ENCODE peak calls at places on chromosome 17, in five cellular contexts. One of them, this sample, is unnamed. For H3K27me3, the result is how much of the 10 kb centered on the place peaks cover.

GRCh38 chr17:7218166-7218565 is 1.5 kb downstream of the DLG4 start:
- DNase-seq in left lung: no peak
- DNase-seq in brain microvascular endothelial cell: no peak
- DNase-seq in tibial artery: no peak
- DNase-seq in breast epithelium: no peak
- DNase-seq in this sample: no peak

GRCh38 chr17:17626151-17626805 is 34.8 kb upstream of the PEMT start:
- DNase-seq in left lung: no peak
- DNase-seq in brain microvascular endothelial cell: no peak
- DNase-seq in tibial artery: no peak
- DNase-seq in breast epithelium: no peak
- DNase-seq in this sample: no peak

GRCh38 chr17:41484920-41485904 is 4.3 kb upstream of the KRT35 start:
- DNase-seq in left lung: no peak
- DNase-seq in brain microvascular endothelial cell: no peak
- DNase-seq in tibial artery: no peak
- DNase-seq in breast epithelium: no peak
- DNase-seq in this sample: no peak

GRCh38 chr17:36935681-36936454 is 1.4 kb upstream of the LHX1 start:
- DNase-seq in left lung: no peak
- DNase-seq in brain microvascular endothelial cell: no peak
- DNase-seq in tibial artery: no peak
- DNase-seq in breast epithelium: no peak
- DNase-seq in this sample: no peak

GRCh38 chr17:19327039-19327776 is 35.3 kb downstream of the B9D1 start:
- DNase-seq in left lung: no peak
- DNase-seq in brain microvascular endothelial cell: peak
- DNase-seq in tibial artery: peak
- DNase-seq in breast epithelium: no peak
- DNase-seq in this sample: peak

GRCh38 chr17:30323895-30324319 is 9.9 kb downstream of the TMIGD1 start:
- DNase-seq in left lung: peak
- DNase-seq in brain microvascular endothelial cell: peak
- DNase-seq in tibial artery: no peak
- DNase-seq in breast epithelium: no peak
- DNase-seq in this sample: no peak

GRCh38 chr17:74272731-74273201 is 1.3 kb upstream of the DNAI2 start:
- DNase-seq in left lung: no peak
- DNase-seq in brain microvascular endothelial cell: peak
- DNase-seq in tibial artery: no peak
- DNase-seq in breast epithelium: no peak
- DNase-seq in this sample: no peak

GRCh38 chr17:74472890-74473289 is 6.5 kb downstream of the CD300A start:
- DNase-seq in left lung: no peak
- DNase-seq in brain microvascular endothelial cell: no peak
- DNase-seq in tibial artery: no peak
- DNase-seq in breast epithelium: no peak
- DNase-seq in this sample: no peak

GRCh38 chr17:41785876-41786226 is 660 bp downstream of the JUP start:
- DNase-seq in left lung: peak
- DNase-seq in brain microvascular endothelial cell: no peak
- DNase-seq in tibial artery: no peak
- DNase-seq in breast epithelium: peak
- DNase-seq in this sample: peak

GRCh38 chr17:45131616-45132301 is 556 bp downstream of the PLCD3 start:
- DNase-seq in left lung: no peak
- DNase-seq in brain microvascular endothelial cell: no peak
- DNase-seq in tibial artery: peak
- DNase-seq in breast epithelium: no peak
- DNase-seq in this sample: no peak

GRCh38 chr17:69523252-69523861 is 108.9 kb downstream of the MAP2K6 start:
- DNase-seq in left lung: no peak
- DNase-seq in brain microvascular endothelial cell: peak
- DNase-seq in tibial artery: no peak
- DNase-seq in breast epithelium: no peak
- DNase-seq in this sample: peak

GRCh38 chr17:8867361-8867981 is at the start of gene PIK3R6:
- DNase-seq in left lung: no peak
- DNase-seq in brain microvascular endothelial cell: no peak
- DNase-seq in tibial artery: peak
- DNase-seq in breast epithelium: no peak
- DNase-seq in this sample: no peak

GRCh38 chr17:17191346-17191792 is 14.8 kb downstream of the PLD6 start:
- DNase-seq in left lung: no peak
- DNase-seq in brain microvascular endothelial cell: peak
- DNase-seq in tibial artery: peak
- DNase-seq in breast epithelium: no peak
- DNase-seq in this sample: no peak

GRCh38 chr17:81392909-81393654 is 2.2 kb upstream of the BAHCC1 start:
- DNase-seq in left lung: no peak
- DNase-seq in brain microvascular endothelial cell: no peak
- DNase-seq in tibial artery: no peak
- DNase-seq in breast epithelium: no peak
- DNase-seq in this sample: no peak

GRCh38 chr17:51435641-51436091 is 175.3 kb downstream of the UTP18 start:
- DNase-seq in left lung: peak
- DNase-seq in brain microvascular endothelial cell: peak
- DNase-seq in tibial artery: no peak
- DNase-seq in breast epithelium: peak
- DNase-seq in this sample: no peak

GRCh38 chr17:2241823-2242222 is 61.8 kb downstream of the SMG6 start:
- DNase-seq in left lung: no peak
- DNase-seq in brain microvascular endothelial cell: no peak
- DNase-seq in tibial artery: no peak
- DNase-seq in breast epithelium: no peak
- DNase-seq in this sample: no peak

GRCh38 chr17:81885454-81885853 is 5.9 kb downstream of the ALYREF start:
- DNase-seq in left lung: no peak
- DNase-seq in brain microvascular endothelial cell: no peak
- DNase-seq in tibial artery: no peak
- DNase-seq in breast epithelium: no peak
- DNase-seq in this sample: no peak

GRCh38 chr17:65202833-65203571 is 65.8 kb downstream of the RGS9 start:
- DNase-seq in left lung: no peak
- DNase-seq in brain microvascular endothelial cell: no peak
- DNase-seq in tibial artery: no peak
- DNase-seq in breast epithelium: no peak
- DNase-seq in this sample: no peak

GRCh38 chr17:72832306-72832705 is 260.2 kb downstream of the SLC39A11 start:
- DNase-seq in left lung: no peak
- DNase-seq in brain microvascular endothelial cell: no peak
- DNase-seq in tibial artery: no peak
- DNase-seq in breast epithelium: no peak
- DNase-seq in this sample: peak

GRCh38 chr17:39196820-39197331 is 593 bp downstream of the CACNB1 start:
- DNase-seq in left lung: peak
- DNase-seq in brain microvascular endothelial cell: no peak
- DNase-seq in tibial artery: peak
- DNase-seq in breast epithelium: no peak
- DNase-seq in this sample: no peak

GRCh38 chr17:77380411-77381184 is 239.8 kb downstream of the SEC14L1 start:
- DNase-seq in left lung: no peak
- DNase-seq in brain microvascular endothelial cell: no peak
- DNase-seq in tibial artery: no peak
- DNase-seq in breast epithelium: no peak
- DNase-seq in this sample: no peak
- H3K27ac ChIP-seq in left lung: peak
- H3K27ac ChIP-seq in brain microvascular endothelial cell: no peak
- H3K27ac ChIP-seq in tibial artery: peak
- H3K27ac ChIP-seq in breast epithelium: peak
- H3K27ac ChIP-seq in this sample: no peak

GRCh38 chr17:32525116-32525515 is 38.3 kb downstream of the CDK5R1 start:
- DNase-seq in left lung: no peak
- DNase-seq in brain microvascular endothelial cell: peak
- DNase-seq in tibial artery: no peak
- DNase-seq in breast epithelium: no peak
- DNase-seq in this sample: no peak

GRCh38 chr17:32523017-32523680 is 36.4 kb downstream of the CDK5R1 start:
- DNase-seq in left lung: no peak
- DNase-seq in brain microvascular endothelial cell: no peak
- DNase-seq in tibial artery: peak
- DNase-seq in breast epithelium: no peak
- DNase-seq in this sample: no peak

GRCh38 chr17:32520737-32521399 is 34.1 kb downstream of the CDK5R1 start:
- DNase-seq in left lung: no peak
- DNase-seq in brain microvascular endothelial cell: no peak
- DNase-seq in tibial artery: peak
- DNase-seq in breast epithelium: no peak
- DNase-seq in this sample: no peak

GRCh38 chr17:32527146-32527545 is 40.4 kb downstream of the CDK5R1 start:
- DNase-seq in left lung: no peak
- DNase-seq in brain microvascular endothelial cell: no peak
- DNase-seq in tibial artery: no peak
- DNase-seq in breast epithelium: no peak
- DNase-seq in this sample: no peak

GRCh38 chr17:32523827-32524552 is 37.2 kb downstream of the CDK5R1 start:
- DNase-seq in left lung: no peak
- DNase-seq in brain microvascular endothelial cell: no peak
- DNase-seq in tibial artery: peak
- DNase-seq in breast epithelium: no peak
- DNase-seq in this sample: no peak
- H3K27me3 ChIP-seq in left lung: under half
- H3K27me3 ChIP-seq in brain microvascular endothelial cell: under half
- H3K27me3 ChIP-seq in tibial artery: under half
- H3K27me3 ChIP-seq in breast epithelium: under half
- H3K27me3 ChIP-seq in this sample: under half

GRCh38 chr17:52957411-52957810 is 798.9 kb upstream of the CA10 start:
- DNase-seq in left lung: no peak
- DNase-seq in brain microvascular endothelial cell: no peak
- DNase-seq in tibial artery: no peak
- DNase-seq in breast epithelium: no peak
- DNase-seq in this sample: no peak
- TF ChIP-seq CTCF in left lung: no peak
- TF ChIP-seq CTCF in brain microvascular endothelial cell: no peak
- TF ChIP-seq CTCF in tibial artery: no peak
- TF ChIP-seq CTCF in breast epithelium: no peak
- TF ChIP-seq CTCF in this sample: no peak

DNA sequence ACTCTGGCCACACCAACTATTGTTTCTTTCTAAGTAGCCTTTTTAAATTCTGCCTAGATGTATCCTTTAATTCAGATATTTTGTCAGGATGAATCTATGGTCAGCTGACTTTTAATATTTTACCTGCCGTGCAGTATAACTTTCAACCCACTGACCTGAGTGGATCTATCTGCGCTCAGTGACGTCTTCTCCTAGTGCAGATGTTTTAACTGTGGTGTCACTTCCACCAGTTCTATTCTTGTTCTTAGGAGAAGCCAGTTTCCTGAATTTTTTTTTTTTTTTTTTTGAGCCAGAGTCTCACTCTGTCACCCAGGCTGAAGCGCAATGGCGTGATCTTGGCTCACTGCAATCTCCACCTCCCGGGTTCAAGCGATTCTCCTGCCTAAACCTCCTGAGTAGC is 5.0 kb upstream of the TM4SF5 start:
- DNase-seq in left lung: no peak
- DNase-seq in brain microvascular endothelial cell: no peak
- DNase-seq in tibial artery: no peak
- DNase-seq in breast epithelium: no peak
- DNase-seq in this sample: no peak
- H3K27ac ChIP-seq in left lung: peak
- H3K27ac ChIP-seq in brain microvascular endothelial cell: no peak
- H3K27ac ChIP-seq in tibial artery: no peak
- H3K27ac ChIP-seq in breast epithelium: no peak
- H3K27ac ChIP-seq in this sample: no peak

GRCh38 chr17:56108811-56109284 is 44.4 kb upstream of the ANKFN1 start:
- DNase-seq in left lung: no peak
- DNase-seq in brain microvascular endothelial cell: no peak
- DNase-seq in tibial artery: no peak
- DNase-seq in breast epithelium: no peak
- DNase-seq in this sample: no peak
- H3K27me3 ChIP-seq in left lung: under half
- H3K27me3 ChIP-seq in brain microvascular endothelial cell: under half
- H3K27me3 ChIP-seq in tibial artery: under half
- H3K27me3 ChIP-seq in breast epithelium: under half
- H3K27me3 ChIP-seq in this sample: under half

This sample was measured in foreskin keratinocyte.